ENCODE peak calls at places on chromosomes 5 and 9, in four cellular contexts. One of them, this sample, is unnamed.

GRCh38 chr9:110114086-110114887 is 93.7 kb downstream of the C9orf152 start:
- DNase-seq in SK-N-SH: no peak
- DNase-seq in GM12878: no peak
- DNase-seq in K562: no peak
- DNase-seq in this sample: no peak

GRCh38 chr5:81349161-81349560 is 44.8 kb downstream of the ACOT12 start:
- DNase-seq in SK-N-SH: no peak
- DNase-seq in K562: no peak
- DNase-seq in GM12878: no peak
- DNase-seq in this sample: no peak

GRCh38 chr5:61162832-61163567 is 732 bp upstream of the SMIM15 start:
- DNase-seq in K562: no peak
- DNase-seq in GM12878: no peak
- DNase-seq in SK-N-SH: peak
- DNase-seq in this sample: no peak

GRCh38 chr5:138654281-138654867 is 79.2 kb upstream of the HSPA9 start:
- DNase-seq in K562: peak
- DNase-seq in GM12878: peak
- DNase-seq in SK-N-SH: no peak
- DNase-seq in this sample: no peak

GRCh38 chr9:136077491-136077890 is 17.6 kb downstream of the NACC2 start:
- DNase-seq in K562: no peak
- DNase-seq in SK-N-SH: peak
- DNase-seq in GM12878: no peak
- DNase-seq in this sample: no peak

GRCh38 chr9:137114613-137115393 is at the start of gene DPP7:
- DNase-seq in GM12878: no peak
- DNase-seq in K562: peak
- DNase-seq in SK-N-SH: peak
- DNase-seq in this sample: no peak

GRCh38 chr5:154311362-154311761 is 120.8 kb downstream of the GALNT10 start:
- DNase-seq in K562: no peak
- DNase-seq in GM12878: peak
- DNase-seq in SK-N-SH: no peak
- DNase-seq in this sample: no peak

GRCh38 chr9:71762900-71763653 is 5.2 kb downstream of the CEMIP2 start:
- DNase-seq in K562: no peak
- DNase-seq in SK-N-SH: no peak
- DNase-seq in GM12878: no peak
- DNase-seq in this sample: no peak

GRCh38 chr9:94819161-94819677 is 92.7 kb downstream of the AOPEP start:
- DNase-seq in SK-N-SH: peak
- DNase-seq in K562: no peak
- DNase-seq in GM12878: no peak
- DNase-seq in this sample: no peak

GRCh38 chr9:92247296-92247695 is 46.2 kb downstream of the IARS1 start:
- DNase-seq in K562: no peak
- DNase-seq in GM12878: no peak
- DNase-seq in SK-N-SH: no peak
- DNase-seq in this sample: no peak

GRCh38 chr5:137186759-137187461 is 312.2 kb downstream of the SPOCK1 start:
- DNase-seq in SK-N-SH: no peak
- DNase-seq in K562: no peak
- DNase-seq in GM12878: no peak
- DNase-seq in this sample: no peak

GRCh38 chr9:138080979-138081378 is 203.4 kb downstream of the CACNA1B start:
- DNase-seq in GM12878: no peak
- DNase-seq in K562: no peak
- DNase-seq in SK-N-SH: peak
- DNase-seq in this sample: no peak

GRCh38 chr9:87640385-87640795 is 85.5 kb upstream of the CTSL start:
- DNase-seq in GM12878: no peak
- DNase-seq in K562: no peak
- DNase-seq in SK-N-SH: peak
- DNase-seq in this sample: no peak

GRCh38 chr9:25602366-25603044 is 75.7 kb downstream of the TUSC1 start:
- DNase-seq in SK-N-SH: no peak
- DNase-seq in K562: no peak
- DNase-seq in GM12878: no peak
- DNase-seq in this sample: no peak

GRCh38 chr5:141094481-141095262 is at the start of gene PCDHB2:
- DNase-seq in SK-N-SH: peak
- DNase-seq in K562: peak
- DNase-seq in GM12878: no peak
- DNase-seq in this sample: peak

GRCh38 chr5:98497391-98497790 is 276.1 kb upstream of the RGMB start:
- DNase-seq in GM12878: no peak
- DNase-seq in SK-N-SH: no peak
- DNase-seq in K562: no peak
- DNase-seq in this sample: no peak

GRCh38 chr5:178232920-178233429 is 373 bp upstream of the PHYKPL start:
- DNase-seq in SK-N-SH: no peak
- DNase-seq in GM12878: no peak
- DNase-seq in K562: no peak
- DNase-seq in this sample: no peak

GRCh38 chr9:109922617-109923260 is 142.7 kb downstream of the PALM2AKAP2 start:
- DNase-seq in K562: no peak
- DNase-seq in SK-N-SH: no peak
- DNase-seq in GM12878: no peak
- DNase-seq in this sample: no peak

GRCh38 chr5:142012792-142013388 is at the start of gene GNPDA1:
- DNase-seq in GM12878: no peak
- DNase-seq in SK-N-SH: peak
- DNase-seq in K562: peak
- DNase-seq in this sample: peak

GRCh38 chr9:87148391-87149237 is 201.3 kb upstream of the GAS1 start:
- DNase-seq in K562: peak
- DNase-seq in SK-N-SH: peak
- DNase-seq in GM12878: no peak
- DNase-seq in this sample: peak

GRCh38 chr9:91905958-91906585 is 44.0 kb downstream of the ROR2 start:
- DNase-seq in K562: peak
- DNase-seq in GM12878: no peak
- DNase-seq in SK-N-SH: no peak
- DNase-seq in this sample: no peak

GRCh38 chr5:65482727-65483473 is 1.2 kb upstream of the ADAMTS6 start:
- DNase-seq in K562: peak
- DNase-seq in GM12878: peak
- DNase-seq in SK-N-SH: peak
- DNase-seq in this sample: no peak

GRCh38 chr9:83959061-83959460 is 21.0 kb downstream of the HNRNPK start:
- DNase-seq in SK-N-SH: no peak
- DNase-seq in K562: no peak
- DNase-seq in GM12878: no peak
- DNase-seq in this sample: no peak

GRCh38 chr5:124650960-124651662 is 95.3 kb downstream of the ZNF608 start:
- DNase-seq in GM12878: no peak
- DNase-seq in K562: peak
- DNase-seq in SK-N-SH: no peak
- DNase-seq in this sample: no peak

GRCh38 chr5:55101556-55102276 is 730 bp upstream of the GZMA start:
- DNase-seq in K562: no peak
- DNase-seq in SK-N-SH: no peak
- DNase-seq in GM12878: no peak
- DNase-seq in this sample: no peak

GRCh38 chr9:97807681-97808080 is 45.3 kb upstream of the FOXE1 start:
- DNase-seq in SK-N-SH: no peak
- DNase-seq in GM12878: no peak
- DNase-seq in K562: no peak
- DNase-seq in this sample: no peak

GRCh38 chr5:160467555-160468418 is 46.1 kb downstream of the PTTG1 start:
- DNase-seq in SK-N-SH: peak
- DNase-seq in K562: no peak
- DNase-seq in GM12878: peak
- DNase-seq in this sample: peak

GRCh38 chr5:78113689-78114088 is 180.8 kb downstream of the AP3B1 start:
- DNase-seq in K562: no peak
- DNase-seq in GM12878: no peak
- DNase-seq in SK-N-SH: peak
- DNase-seq in this sample: no peak

GRCh38 chr5:180390441-180391190 is 37.5 kb upstream of the GFPT2 start:
- DNase-seq in SK-N-SH: peak
- DNase-seq in GM12878: no peak
- DNase-seq in K562: peak
- DNase-seq in this sample: no peak

GRCh38 chr5:90477816-90478215 is 3.2 kb downstream of the POLR3G start:
- DNase-seq in K562: no peak
- DNase-seq in SK-N-SH: no peak
- DNase-seq in GM12878: no peak
- DNase-seq in this sample: no peak

GRCh38 chr9:96040591-96041461 is 165.3 kb downstream of the ERCC6L2 start:
- DNase-seq in K562: no peak
- DNase-seq in SK-N-SH: no peak
- DNase-seq in GM12878: no peak
- DNase-seq in this sample: no peak

GRCh38 chr5:10564838-10565784 is 1.2 kb downstream of the ANKRD33B start:
- DNase-seq in SK-N-SH: peak
- DNase-seq in K562: no peak
- DNase-seq in GM12878: no peak
- DNase-seq in this sample: peak

GRCh38 chr9:130940693-130941576 is 1.9 kb upstream of the FIBCD1 start:
- DNase-seq in K562: peak
- DNase-seq in SK-N-SH: peak
- DNase-seq in GM12878: no peak
- DNase-seq in this sample: peak
- TF ChIP-seq USF1 in K562: no peak
- TF ChIP-seq USF1 in SK-N-SH: no peak
- TF ChIP-seq USF1 in GM12878: no peak
- TF ChIP-seq USF1 in this sample: no peak

DNA sequence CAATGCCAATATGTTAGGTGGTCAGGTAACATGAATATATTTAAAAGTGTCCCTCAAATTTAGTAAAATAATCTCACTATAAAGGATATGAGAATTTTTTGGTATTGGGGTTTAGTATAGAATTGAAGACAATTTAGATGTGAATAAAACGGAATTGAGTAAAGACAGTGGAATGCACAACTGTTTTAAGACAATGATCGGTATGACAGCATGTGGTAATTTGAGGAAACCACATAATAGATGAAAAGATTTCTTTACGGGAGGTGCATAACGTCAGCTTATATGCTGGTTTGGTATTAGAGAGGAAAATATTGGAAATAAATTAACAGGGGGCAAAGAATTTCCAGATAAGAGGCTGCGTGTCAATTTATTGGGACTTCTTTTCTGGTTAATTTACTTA is 1043.2 kb downstream of the CDH18 start:
- DNase-seq in SK-N-SH: no peak
- DNase-seq in K562: no peak
- DNase-seq in GM12878: no peak
- DNase-seq in this sample: no peak
- TF ChIP-seq USF1 in SK-N-SH: no peak
- TF ChIP-seq USF1 in K562: no peak
- TF ChIP-seq USF1 in GM12878: no peak
- TF ChIP-seq USF1 in this sample: no peak

GRCh38 chr5:68652507-68652906 is 437.0 kb downstream of the PIK3R1 start:
- DNase-seq in SK-N-SH: no peak
- DNase-seq in GM12878: no peak
- DNase-seq in K562: no peak
- DNase-seq in this sample: no peak
- TF ChIP-seq USF1 in SK-N-SH: no peak
- TF ChIP-seq USF1 in GM12878: no peak
- TF ChIP-seq USF1 in K562: no peak
- TF ChIP-seq USF1 in this sample: no peak

GRCh38 chr5:172052454-172053236 is 46.2 kb upstream of the FBXW11 start:
- DNase-seq in GM12878: no peak
- DNase-seq in K562: no peak
- DNase-seq in SK-N-SH: no peak
- DNase-seq in this sample: no peak
- TF ChIP-seq USF1 in GM12878: no peak
- TF ChIP-seq USF1 in K562: no peak
- TF ChIP-seq USF1 in SK-N-SH: no peak
- TF ChIP-seq USF1 in this sample: no peak

GRCh38 chr5:131460867-131461572 is 174.0 kb downstream of the RAPGEF6 start:
- DNase-seq in GM12878: no peak
- DNase-seq in K562: no peak
- DNase-seq in SK-N-SH: peak
- DNase-seq in this sample: no peak

GRCh38 chr5:131462479-131462878 is 172.6 kb downstream of the RAPGEF6 start:
- DNase-seq in SK-N-SH: no peak
- DNase-seq in K562: no peak
- DNase-seq in GM12878: no peak
- DNase-seq in this sample: no peak

GRCh38 chr5:131461742-131462141 is 173.3 kb downstream of the RAPGEF6 start:
- DNase-seq in SK-N-SH: no peak
- DNase-seq in GM12878: no peak
- DNase-seq in K562: no peak
- DNase-seq in this sample: no peak

GRCh38 chr5:131466171-131466766 is 168.8 kb downstream of the RAPGEF6 start:
- DNase-seq in GM12878: no peak
- DNase-seq in SK-N-SH: no peak
- DNase-seq in K562: no peak
- DNase-seq in this sample: no peak
- TF ChIP-seq USF1 in GM12878: no peak
- TF ChIP-seq USF1 in SK-N-SH: no peak
- TF ChIP-seq USF1 in K562: no peak
- TF ChIP-seq USF1 in this sample: no peak

GRCh38 chr5:136013559-136013958 is 15.2 kb upstream of the TGFBI start:
- DNase-seq in SK-N-SH: no peak
- DNase-seq in GM12878: no peak
- DNase-seq in K562: no peak
- DNase-seq in this sample: no peak

GRCh38 chr5:136011427-136012001 is 17.3 kb upstream of the TGFBI start:
- DNase-seq in GM12878: no peak
- DNase-seq in SK-N-SH: no peak
- DNase-seq in K562: no peak
- DNase-seq in this sample: no peak

GRCh38 chr5:136014049-136014516 is 14.7 kb upstream of the TGFBI start:
- DNase-seq in K562: no peak
- DNase-seq in SK-N-SH: no peak
- DNase-seq in GM12878: no peak
- DNase-seq in this sample: no peak

GRCh38 chr5:136014976-136015375 is 13.8 kb upstream of the TGFBI start:
- DNase-seq in K562: no peak
- DNase-seq in SK-N-SH: no peak
- DNase-seq in GM12878: no peak
- DNase-seq in this sample: no peak

DNA sequence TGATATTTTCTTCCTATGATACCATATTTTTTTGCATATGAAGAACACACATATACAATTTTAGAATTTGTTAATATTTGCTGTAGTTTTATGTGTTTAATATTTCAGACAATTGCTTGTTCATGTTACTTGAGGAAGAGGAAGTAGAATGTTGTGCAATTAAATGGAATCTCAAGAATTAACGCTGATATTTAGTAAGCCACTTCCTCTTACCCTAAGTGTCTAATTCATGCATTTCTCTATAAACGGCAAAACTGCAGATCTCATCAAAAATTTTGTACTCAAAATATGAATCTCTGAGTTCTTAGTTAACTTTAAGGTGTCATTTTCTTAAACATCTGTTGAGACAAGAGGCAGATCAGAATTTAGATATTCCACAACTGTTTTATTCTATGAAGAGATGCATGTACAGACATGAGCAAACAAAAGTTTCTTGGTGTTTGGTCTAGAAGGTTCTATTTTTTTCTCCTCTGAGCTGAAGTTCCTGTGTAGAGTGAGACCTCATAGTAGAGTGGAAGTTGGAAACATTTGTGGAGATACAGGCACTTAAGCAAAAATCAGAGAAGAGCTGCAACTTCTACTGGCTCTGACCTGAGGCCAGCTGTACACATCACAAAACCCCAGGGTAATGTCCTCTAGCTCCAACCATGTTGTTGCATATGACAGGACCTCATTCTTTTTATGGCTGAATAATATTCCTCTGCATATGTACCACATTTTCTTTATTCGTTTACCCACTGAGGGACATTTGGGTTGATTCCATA is 16.6 kb upstream of the TGFBI start:
- DNase-seq in K562: no peak
- DNase-seq in GM12878: no peak
- DNase-seq in SK-N-SH: no peak
- DNase-seq in this sample: no peak
- TF ChIP-seq USF1 in K562: no peak
- TF ChIP-seq USF1 in GM12878: no peak
- TF ChIP-seq USF1 in SK-N-SH: no peak
- TF ChIP-seq USF1 in this sample: no peak